ENCODE peak calls at places on chromosomes 4 and X, in four cellular contexts. Y, Q, R and L are unnamed samples.

GRCh38 chr4:52657630-52658501 is 1.2 kb downstream of the USP46 start:
- DNase-seq in R (peak), Y (peak), Q (no peak), L (peak)

GRCh38 chrX:146973283-146973682 is 158.7 kb upstream of the CXorf51A start:
- DNase-seq in Y (no peak), Q (no peak), R (no peak), L (no peak)

GRCh38 chr4:68361146-68361589 is 11.3 kb upstream of the YTHDC1 start:
- DNase-seq in Y (no peak), R (peak), Q (no peak), L (no peak)

GRCh38 chrX:50180073-50180940 is 20.5 kb downstream of the AKAP4 start:
- DNase-seq in R (no peak), Q (no peak), Y (no peak), L (no peak)

GRCh38 chr4:101039367-101039766 is 308.0 kb downstream of the PPP3CA start:
- DNase-seq in Y (no peak), R (no peak), Q (no peak), L (no peak)

GRCh38 chr4:138773321-138773720 is 242.3 kb upstream of the NOCT start:
- DNase-seq in R (no peak), Y (no peak), Q (no peak), L (no peak)

GRCh38 chr4:16794816-16795445 is 103.5 kb downstream of the LDB2 start:
- DNase-seq in R (peak), Q (peak), Y (peak), L (no peak)

GRCh38 chrX:114952696-114953095 is 64.7 kb downstream of the IL13RA2 start:
- DNase-seq in Q (no peak), R (no peak), Y (no peak), L (no peak)

GRCh38 chrX:2710496-2710895 is 19.4 kb downstream of the CD99 start:
- DNase-seq in R (peak), Y (no peak), Q (no peak), L (no peak)

GRCh38 chr4:185318679-185319078 is 77.0 kb downstream of the LRP2BP start:
- DNase-seq in Y (no peak), Q (no peak), R (peak), L (no peak)

GRCh38 chr4:139815646-139816601 is 150.3 kb downstream of the MGST2 start:
- DNase-seq in Y (no peak), R (peak), Q (peak), L (no peak)

GRCh38 chrX:124234348-124234747 is 98.1 kb upstream of the TEX13D start:
- DNase-seq in Q (no peak), Y (no peak), R (no peak), L (no peak)

GRCh38 chr4:41204400-41204978 is 9.9 kb downstream of the APBB2 start:
- DNase-seq in Q (no peak), R (peak), Y (no peak), L (no peak)

GRCh38 chrX:131262738-131263679 is 26.1 kb downstream of the IGSF1 start:
- DNase-seq in R (no peak), Q (no peak), Y (no peak), L (no peak)

GRCh38 chr4:8015512-8015911 is 75.9 kb upstream of the AFAP1 start:
- DNase-seq in R (peak), Q (no peak), Y (no peak), L (no peak)
- TF ChIP-seq CTCF in R (peak), Q (peak), Y (peak), L (no peak)

GRCh38 chr4:172892300-172892699 is 276.3 kb upstream of the GALNT7 start:
- DNase-seq in Y (no peak), R (peak), Q (no peak), L (no peak)
- TF ChIP-seq CTCF in Y (peak), R (peak), Q (peak), L (no peak)

GRCh38 chr4:177051473-177052060 is 258.1 kb upstream of the NEIL3 start:
- DNase-seq in Y (peak), R (peak), Q (no peak), L (no peak)
- TF ChIP-seq CTCF in Y (peak), R (peak), Q (peak), L (peak)

GRCh38 chrX:70479970-70480659 is 35.5 kb downstream of the DLG3 start:
- DNase-seq in Y (no peak), Q (no peak), R (peak), L (no peak)

GRCh38 chrX:70482300-70482699 is 37.7 kb downstream of the DLG3 start:
- DNase-seq in R (no peak), Q (no peak), Y (no peak), L (no peak)

GRCh38 chrX:70481424-70481823 is 36.8 kb downstream of the DLG3 start:
- DNase-seq in Q (no peak), Y (no peak), R (peak), L (no peak)

GRCh38 chrX:70480660-70481018 is 36.0 kb downstream of the DLG3 start:
- DNase-seq in Y (no peak), Q (no peak), R (peak), L (no peak)

DNA sequence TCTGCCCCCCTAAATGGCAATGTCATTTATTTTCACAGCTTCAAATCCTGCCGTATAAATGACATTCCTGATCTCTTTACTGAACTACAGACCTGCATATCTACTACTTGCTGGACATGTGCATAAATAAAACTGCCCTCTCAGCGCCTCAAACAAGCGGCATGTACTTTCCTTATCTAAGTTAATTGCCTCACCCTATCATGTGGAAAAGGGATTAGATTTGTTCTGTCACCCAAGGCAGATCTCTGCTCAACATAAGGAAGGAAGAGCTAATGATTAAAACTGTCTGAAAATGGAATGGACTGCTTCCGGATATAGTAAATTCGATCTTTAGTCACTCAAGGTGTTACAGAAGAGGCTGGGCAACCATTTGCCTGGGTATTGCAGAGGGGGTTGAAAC is 37.2 kb downstream of the DLG3 start:
- DNase-seq in Q (no peak), Y (no peak), R (no peak), L (no peak)
- TF ChIP-seq CTCF in Q (no peak), Y (no peak), R (no peak), L (no peak)